ENCODE peak calls at places on chromosomes 6 and 20, in four cellular contexts. K is GM12865; D is activated T-cell treated with anti-CD3 and anti-CD28 coated beads, Interleukin-2, amount 50 U/mL, for 72 hours; Y is endothelial cell. J is an unnamed sample.
A peak's percentile ranks its signal among the peaks of the same experiment; 100 is the strongest.

GRCh38 chr6:53499094-53499493 is 45.8 kb downstream of the GCLC start:
- DNase-seq in D (no peak), Y (no peak), K (no peak), J (no peak)

GRCh38 chr20:43492101-43492500 is 15.4 kb upstream of the L3MBTL1 start:
- DNase-seq in Y (no peak), D (no peak), K (peak; percentile 88), J (no peak)

GRCh38 chr6:11111769-11112437 is 378 bp upstream of the ERVFRD-1 start:
- DNase-seq in D (no peak), Y (peak; percentile 13), K (no peak), J (no peak)

GRCh38 chr6:46974786-46975185 is 53.0 kb upstream of the ADGRF5 start:
- DNase-seq in Y (no peak), K (no peak), D (no peak), J (no peak)

GRCh38 chr6:98894810-98895209 is 52.9 kb downstream of the FBXL4 start:
- DNase-seq in D (no peak), Y (no peak), K (no peak), J (no peak)

GRCh38 chr6:156808287-156808686 is 31.1 kb downstream of the ARID1B start:
- DNase-seq in Y (no peak), K (peak; percentile 54), D (no peak), J (peak; percentile 45)

GRCh38 chr20:3765171-3765887 is 2.2 kb downstream of the ADISSP start:
- DNase-seq in Y (no peak), D (no peak), K (no peak), J (no peak)

GRCh38 chr6:79665725-79666551 is 34.8 kb downstream of the SH3BGRL2 start:
- DNase-seq in Y (no peak), D (no peak), K (no peak), J (no peak)

GRCh38 chr6:18389479-18389878 is 2.3 kb downstream of the RNF144B start:
- DNase-seq in Y (no peak), K (no peak), D (no peak), J (no peak)

GRCh38 chr20:4720121-4720976 is 1.4 kb upstream of the PRND start:
- DNase-seq in D (peak; percentile 76), Y (peak; percentile 76), K (peak; percentile 93), J (peak; percentile 69)

GRCh38 chr6:116779569-116780164 is 14.1 kb upstream of the FAM162B start:
- DNase-seq in Y (no peak), K (peak; percentile 40), D (no peak), J (no peak)

GRCh38 chr20:57702091-57702490 is 7.7 kb downstream of the PMEPA1 start:
- DNase-seq in K (no peak), D (no peak), Y (no peak), J (no peak)

GRCh38 chr20:56373942-56374341 is 15.2 kb downstream of the FAM210B start:
- DNase-seq in K (peak; percentile 20), Y (no peak), D (no peak), J (no peak)

GRCh38 chr6:139080255-139080920 is 51.8 kb downstream of the ABRACL start:
- DNase-seq in Y (no peak), K (no peak), D (no peak), J (no peak)

GRCh38 chr6:126312013-126312665 is 27.8 kb upstream of the CENPW start:
- DNase-seq in D (no peak), K (peak; percentile 27), Y (peak; percentile 16), J (peak; percentile 8)

GRCh38 chr6:102026649-102027048 is 633.1 kb downstream of the GRIK2 start:
- DNase-seq in D (no peak), Y (no peak), K (no peak), J (no peak)

GRCh38 chr20:53154540-53154939 is 182.4 kb downstream of the TSHZ2 start:
- DNase-seq in Y (no peak), D (peak; percentile 27), K (peak; percentile 66), J (no peak)

GRCh38 chr6:2855061-2855519 is 13.4 kb upstream of the SERPINB1 start:
- DNase-seq in Y (no peak), D (no peak), K (peak; percentile 67), J (no peak)

GRCh38 chr6:170128346-170128745 is 162.5 kb downstream of the DLL1 start:
- DNase-seq in Y (no peak), D (no peak), K (no peak), J (no peak)

GRCh38 chr6:160141001-160141726 is 19.5 kb downstream of the SLC22A1 start:
- DNase-seq in K (no peak), D (no peak), Y (no peak), J (no peak)

GRCh38 chr20:50129662-50130345 is 16.9 kb upstream of the UBE2V1 start:
- DNase-seq in Y (no peak), K (no peak), D (no peak), J (peak; percentile 37)

GRCh38 chr6:82396964-82397761 is 33.5 kb downstream of the TPBG start:
- DNase-seq in Y (no peak), D (no peak), K (peak; percentile 57), J (no peak)

GRCh38 chr6:89644864-89645263 is 6.3 kb upstream of the LYRM2 start:
- DNase-seq in D (no peak), K (no peak), Y (no peak), J (no peak)

GRCh38 chr20:44527716-44528199 is 5.9 kb upstream of the SERINC3 start:
- DNase-seq in D (no peak), K (no peak), Y (no peak), J (no peak)

GRCh38 chr6:122154912-122155516 is 244.4 kb upstream of the HSF2 start:
- DNase-seq in K (no peak), Y (no peak), D (no peak), J (no peak)

GRCh38 chr6:152221806-152222628 is 414.5 kb downstream of the ESR1 start:
- DNase-seq in Y (no peak), K (no peak), D (no peak), J (no peak)

GRCh38 chr6:19842030-19842429 is 4.9 kb downstream of the ID4 start:
- DNase-seq in K (no peak), D (no peak), Y (no peak), J (no peak)

GRCh38 chr6:17431581-17431980 is 38.2 kb downstream of the CAP2 start:
- DNase-seq in D (no peak), Y (no peak), K (no peak), J (no peak)

J was measured in BE2C.